ENCODE peak calls at places on chromosomes 11 and 22, in seven cellular contexts. V, G, E, O, M, D and Z are unnamed samples.

GRCh38 chr11:1471736-1472135 is 14.8 kb downstream of the MOB2 start:
- DNase-seq in V (no peak), G (no peak), E (no peak), O (no peak), M (no peak), D (no peak), Z (no peak)

GRCh38 chr11:77259681-77260080 is 41.8 kb downstream of the GDPD4 start:
- DNase-seq in V (no peak), G (no peak), E (no peak), O (no peak), M (no peak), D (no peak), Z (no peak)

GRCh38 chr22:36510966-36511881 is 4.4 kb upstream of the FOXRED2 start:
- DNase-seq in V (peak), G (no peak), E (no peak), O (no peak), M (peak), D (no peak), Z (no peak)

GRCh38 chr22:19287076-19287724 is 4.3 kb downstream of the CLTCL1 start:
- DNase-seq in V (peak), G (peak), E (no peak), O (no peak), M (no peak), D (no peak), Z (no peak)

GRCh38 chr11:1929621-1930447 is 10.3 kb downstream of the TNNT3 start:
- DNase-seq in V (no peak), G (peak), E (no peak), O (no peak), M (no peak), D (no peak), Z (no peak)

GRCh38 chr11:65130631-65131416 is 3.5 kb downstream of the SYVN1 start:
- DNase-seq in V (no peak), G (no peak), E (no peak), O (no peak), M (peak), D (no peak), Z (peak)

GRCh38 chr11:112265659-112266409 is 5.2 kb upstream of the PLET1 start:
- DNase-seq in V (no peak), G (no peak), E (no peak), O (no peak), M (no peak), D (no peak), Z (no peak)

GRCh38 chr11:113626736-113627135 is 79.4 kb downstream of the TMPRSS5 start:
- DNase-seq in V (no peak), G (no peak), E (no peak), O (no peak), M (no peak), D (no peak), Z (no peak)

GRCh38 chr22:45334068-45334467 is 24.3 kb downstream of the FAM118A start:
- DNase-seq in V (no peak), G (no peak), E (no peak), O (no peak), M (no peak), D (no peak), Z (no peak)

GRCh38 chr11:100808904-100809491 is 121.9 kb downstream of the ARHGAP42 start:
- DNase-seq in V (peak), G (no peak), E (no peak), O (no peak), M (no peak), D (no peak), Z (no peak)

GRCh38 chr11:97345031-97345430 is 955.2 kb downstream of the JRKL start:
- DNase-seq in V (no peak), G (no peak), E (no peak), O (no peak), M (no peak), D (no peak), Z (no peak)

GRCh38 chr11:122271747-122272146 is 155.7 kb upstream of the BLID start:
- DNase-seq in V (no peak), G (no peak), E (no peak), O (no peak), M (no peak), D (no peak), Z (no peak)

GRCh38 chr11:67119577-67120391 is 721 bp downstream of the KDM2A start:
- DNase-seq in V (peak), G (peak), E (no peak), O (no peak), M (peak), D (no peak), Z (peak)

GRCh38 chr22:34841321-34841901 is 224.5 kb upstream of the ISX start:
- DNase-seq in V (no peak), G (no peak), E (no peak), O (no peak), M (no peak), D (no peak), Z (no peak)

GRCh38 chr22:41256898-41257260 is 16.1 kb upstream of the CHADL start:
- DNase-seq in V (no peak), G (no peak), E (no peak), O (peak), M (no peak), D (no peak), Z (no peak)

GRCh38 chr11:130022799-130023198 is 20.2 kb upstream of the PRDM10 start:
- DNase-seq in V (peak), G (no peak), E (no peak), O (no peak), M (no peak), D (no peak), Z (no peak)

GRCh38 chr22:45580703-45581381 is 78.2 kb downstream of the FBLN1 start:
- DNase-seq in V (no peak), G (peak), E (no peak), O (no peak), M (no peak), D (no peak), Z (no peak)

GRCh38 chr11:4086584-4087353 is 7.8 kb upstream of the RRM1 start:
- DNase-seq in V (no peak), G (no peak), E (no peak), O (no peak), M (no peak), D (no peak), Z (no peak)

GRCh38 chr11:117907276-117908110 is 21.7 kb downstream of the TMPRSS13 start:
- DNase-seq in V (peak), G (peak), E (no peak), O (peak), M (peak), D (peak), Z (peak)